ENCODE peak calls at places on chromosomes 11 and 22, in four cellular contexts. R is ovary, N is mammary epithelial cell, F is neuronal stem cell. E is an unnamed sample.

GRCh38 chr22:36732609-36733008 is 29.1 kb upstream of the CACNG2 start:
- DNase-seq in N (no peak), R (no peak), F (no peak), E (peak; percentile 3)

GRCh38 chr11:130396965-130397364 is 31.4 kb downstream of the ADAMTS8 start:
- DNase-seq in N (no peak), R (no peak), F (no peak), E (no peak)

GRCh38 chr22:37806409-37807338 is 1.1 kb upstream of the GCAT start:
- DNase-seq in F (no peak), N (peak; percentile 64), R (peak; percentile 39), E (peak; percentile 49)

GRCh38 chr11:114683007-114683406 is 4.7 kb downstream of the NXPE2 start:
- DNase-seq in F (no peak), R (no peak), N (no peak), E (no peak)

GRCh38 chr11:60360621-60361020 is 17.7 kb upstream of the MS4A7 start:
- DNase-seq in R (no peak), F (no peak), N (no peak), E (no peak)

GRCh38 chr22:23270212-23270733 is 90.0 kb downstream of the BCR start:
- DNase-seq in F (no peak), N (no peak), R (no peak), E (no peak)

GRCh38 chr22:40631925-40632324 is 4.6 kb downstream of the MRTFA start:
- DNase-seq in F (no peak), R (no peak), N (no peak), E (no peak)

GRCh38 chr11:121421149-121421906 is 30.8 kb upstream of the SORL1 start:
- DNase-seq in N (no peak), R (no peak), F (no peak), E (no peak)

GRCh38 chr11:78417888-78418583 is 416 bp upstream of the GAB2 start:
- DNase-seq in N (peak; percentile 63), R (peak; percentile 86), F (peak; percentile 87), E (peak; percentile 83)

GRCh38 chr11:44530413-44531115 is 34.9 kb upstream of the CD82 start:
- DNase-seq in F (no peak), N (no peak), R (no peak), E (no peak)

GRCh38 chr11:41456288-41456687 is 3.2 kb downstream of the LRRC4C start:
- DNase-seq in N (no peak), F (no peak), R (no peak), E (no peak)

GRCh38 chr22:45717787-45718186 is 46.2 kb downstream of the ATXN10 start:
- DNase-seq in N (peak; percentile 64), F (no peak), R (no peak), E (no peak)

GRCh38 chr11:59891781-59892181 is 13.2 kb downstream of the OOSP3 start:
- DNase-seq in R (no peak), F (peak; percentile 15), N (no peak), E (peak; percentile 51)

GRCh38 chr11:96197221-96197620 is 145.8 kb downstream of the MAML2 start:
- DNase-seq in N (no peak), F (no peak), R (no peak), E (no peak)

GRCh38 chr11:2771758-2772466 is 72.1 kb upstream of the KCNQ1OT1 start:
- DNase-seq in N (no peak), R (peak; percentile 21), F (no peak), E (peak; percentile 6)

DNA sequence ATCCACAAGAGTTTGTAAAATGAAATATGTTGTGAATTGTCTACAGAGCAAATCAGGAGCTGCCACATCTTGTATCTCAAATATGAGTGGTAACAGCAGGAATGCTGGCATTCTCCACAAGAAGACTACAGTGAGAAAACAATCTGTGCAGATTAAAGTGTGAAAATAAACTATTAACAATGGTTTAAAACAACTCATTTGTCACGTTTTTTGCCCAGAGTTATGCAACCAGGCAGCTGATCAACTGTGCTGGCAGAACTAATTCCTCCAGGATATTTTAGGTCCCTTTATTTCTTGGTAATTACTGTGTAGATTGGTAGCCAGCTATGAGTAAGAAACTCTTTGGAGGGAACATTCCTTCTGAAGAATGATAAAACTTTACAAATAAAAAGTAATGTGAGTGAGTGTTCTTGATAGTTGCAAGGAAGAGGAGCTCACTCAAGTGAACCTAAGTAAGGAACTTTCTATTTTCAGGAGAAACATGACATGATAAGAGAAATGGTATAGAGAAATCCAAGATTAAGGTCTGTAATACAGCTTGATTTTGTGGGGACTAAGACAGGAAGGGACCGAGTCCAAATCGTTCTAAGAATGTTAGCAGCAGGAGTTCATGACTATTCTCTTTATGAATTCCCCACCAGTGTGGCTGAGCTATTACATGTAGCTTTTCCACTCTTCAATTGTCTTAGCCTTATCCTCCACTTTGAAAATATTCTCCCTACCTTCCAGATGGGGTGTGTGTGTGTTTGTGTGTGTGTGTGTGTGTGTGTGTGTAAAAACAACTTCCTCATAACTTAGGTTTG is 698.8 kb upstream of the ARHGAP42 start:
- DNase-seq in F (no peak), N (no peak), R (no peak), E (no peak)
- H3K4me1 ChIP-seq in F (no peaks in the 10 kb centered on the region), N (no peaks in the 10 kb centered on the region), R (no peaks in the 10 kb centered on the region), E (no peaks in the 10 kb centered on the region)

GRCh38 chr11:69643646-69644045 is 2.7 kb downstream of the CCND1 start:
- DNase-seq in N (no peak), F (no peak), R (no peak), E (no peak)

GRCh38 chr11:69641681-69642548 is 959 bp downstream of the CCND1 start:
- DNase-seq in N (no peak), R (no peak), F (no peak), E (no peak)

GRCh38 chr11:69642549-69642912 is 1.6 kb downstream of the CCND1 start:
- DNase-seq in R (no peak), F (no peak), N (no peak), E (no peak)

GRCh38 chr11:69644071-69644961 is 3.4 kb downstream of the CCND1 start:
- DNase-seq in R (peak; percentile 70), F (no peak), N (peak; percentile 69), E (peak; percentile 71)

DNA sequence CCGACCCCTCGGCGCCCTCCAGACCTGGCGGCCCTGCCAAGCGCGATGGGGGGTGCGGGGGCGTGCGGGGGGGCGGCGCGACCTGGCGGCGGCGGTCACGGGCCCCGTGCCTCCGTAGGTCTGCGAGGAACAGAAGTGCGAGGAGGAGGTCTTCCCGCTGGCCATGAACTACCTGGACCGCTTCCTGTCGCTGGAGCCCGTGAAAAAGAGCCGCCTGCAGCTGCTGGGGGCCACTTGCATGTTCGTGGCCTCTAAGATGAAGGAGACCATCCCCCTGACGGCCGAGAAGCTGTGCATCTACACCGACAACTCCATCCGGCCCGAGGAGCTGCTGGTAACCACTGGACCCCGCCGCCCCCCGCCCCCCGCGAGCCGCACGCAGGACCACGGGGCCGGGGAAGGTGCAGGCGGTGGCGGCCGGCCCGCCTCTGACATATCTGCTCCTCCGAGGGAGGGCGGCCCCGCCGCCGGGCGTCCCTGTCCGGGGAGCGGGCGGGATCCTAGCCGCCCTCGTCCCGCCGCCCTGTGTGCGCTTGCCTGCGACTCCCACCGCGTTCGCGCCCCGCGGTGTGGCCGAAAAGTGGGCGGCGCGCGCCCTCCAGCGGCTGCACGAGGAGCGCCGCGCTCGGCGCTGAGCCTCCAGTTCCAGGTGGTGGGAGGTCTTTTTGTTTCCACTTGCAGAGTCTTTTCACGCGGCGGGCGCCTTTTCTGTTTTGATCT is 2.1 kb downstream of the CCND1 start:
- DNase-seq in F (peak; percentile 82), N (peak; percentile 71), R (peak; percentile 76), E (peak; percentile 81)
- H3K27ac ChIP-seq in F (no peak overlapping the region), N (peak overlapping the region; percentile 62), R (no peak overlapping the region), E (peak overlapping the region; percentile 37)

DNA sequence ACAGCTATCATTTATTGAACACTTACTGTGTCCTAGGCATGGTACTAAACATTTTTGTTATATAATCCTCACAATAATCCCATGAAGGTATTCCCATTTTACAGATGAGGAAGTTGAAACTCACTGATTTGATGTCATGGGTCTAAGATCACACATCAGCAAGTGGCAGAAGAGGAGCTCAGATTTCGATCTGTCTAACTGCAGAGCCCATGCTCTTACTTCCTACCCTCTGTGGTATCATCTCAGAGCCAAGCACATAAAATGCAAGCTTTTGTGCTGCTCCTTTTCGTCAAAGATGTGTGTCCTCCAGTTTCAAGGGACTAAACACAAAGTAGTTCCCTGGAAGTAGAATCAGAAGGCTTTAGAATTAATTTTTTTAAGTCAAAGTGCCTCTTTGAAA is 71.1 kb downstream of the ARFGAP2 start:
- DNase-seq in F (no peak), R (no peak), N (no peak), E (no peak)
- H3K4me1 ChIP-seq in F (peaks cover 20% of the 10 kb centered on the region), R (no peaks in the 10 kb centered on the region), N (no peaks in the 10 kb centered on the region), E (no peaks in the 10 kb centered on the region)

GRCh38 chr11:57160665-57161064 is 21.1 kb upstream of the LRRC55 start:
- DNase-seq in R (no peak), F (no peak), N (no peak), E (no peak)

GRCh38 chr11:57164317-57164716 is 17.4 kb upstream of the LRRC55 start:
- DNase-seq in R (no peak), N (no peak), F (no peak), E (no peak)

GRCh38 chr11:57163160-57163868 is 18.4 kb upstream of the LRRC55 start:
- DNase-seq in R (no peak), F (no peak), N (no peak), E (no peak)

GRCh38 chr11:57161351-57161750 is 20.4 kb upstream of the LRRC55 start:
- DNase-seq in N (no peak), R (no peak), F (no peak), E (no peak)

GRCh38 chr11:57162179-57162898 is 19.4 kb upstream of the LRRC55 start:
- DNase-seq in F (no peak), R (no peak), N (peak; percentile 20), E (no peak)
- H3K27ac ChIP-seq in F (no peak overlapping the region), R (no peak overlapping the region), N (no peak overlapping the region), E (no peak overlapping the region)

DNA sequence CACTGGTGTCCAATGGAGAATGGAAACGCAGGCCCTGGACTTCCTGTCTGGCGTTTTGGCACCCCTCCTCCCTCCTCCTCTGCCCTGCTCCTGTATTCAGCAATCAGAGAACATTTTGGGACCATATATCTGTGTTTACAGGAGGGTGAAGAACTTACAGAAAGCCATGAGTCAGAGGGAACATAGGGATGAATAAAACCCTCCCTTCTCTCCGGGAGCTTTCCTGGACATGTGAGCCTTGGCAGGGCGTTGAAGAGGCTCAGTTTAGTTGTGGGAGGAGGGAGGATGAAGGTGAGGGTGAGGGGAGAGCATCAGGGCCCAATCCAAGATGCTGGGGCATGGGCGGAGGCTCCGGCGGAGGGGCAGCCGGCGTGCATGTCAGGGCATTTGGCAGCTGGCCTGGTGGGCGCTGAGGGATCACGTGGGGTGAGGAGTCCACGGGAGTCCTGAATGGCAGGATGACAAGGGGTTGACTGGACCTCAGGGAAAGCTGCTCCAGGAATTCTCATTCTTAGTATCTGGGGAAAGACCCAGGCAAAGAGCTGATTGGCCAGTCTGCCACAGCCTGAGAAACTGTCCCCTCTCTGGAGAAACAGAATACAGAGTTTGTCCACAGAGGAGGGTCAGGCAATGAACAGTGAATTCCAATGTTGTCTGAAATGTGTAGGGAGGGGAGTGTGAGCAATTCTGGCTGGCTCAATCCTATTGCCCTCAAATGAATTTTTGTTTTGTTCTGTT is 28.9 kb downstream of the MICAL2 start:
- DNase-seq in N (no peak), R (peak; percentile 63), F (no peak), E (no peak)
- H3K4me1 ChIP-seq in N (peaks cover 57% of the 10 kb centered on the region), R (peaks cover 30% of the 10 kb centered on the region), F (peaks cover 6% of the 10 kb centered on the region), E (peaks cover 87% of the 10 kb centered on the region)